ENCODE peak calls at places on chromosomes 3 and 15, in five cellular contexts. One of them, this sample, is unnamed.

GRCh38 chr3:63047068-63047467 is 171.9 kb upstream of the CADPS start:
- DNase-seq in stimulated activated CD4-positive, alpha-beta T cell treated with anti-CD3 and anti-CD28 coated beads, Interleukin-12 subunit alpha, Interleukin-12 subunit beta, amount 100 ng/mL, for 48 hours: no peak
- DNase-seq in PC-3: no peak
- DNase-seq in glutamatergic neuron: no peak
- DNase-seq in fibroblast of lung: no peak
- DNase-seq in this sample: no peak

GRCh38 chr3:195886181-195887141 is 21.9 kb downstream of the TNK2 start:
- DNase-seq in stimulated activated CD4-positive, alpha-beta T cell treated with anti-CD3 and anti-CD28 coated beads, Interleukin-12 subunit alpha, Interleukin-12 subunit beta, amount 100 ng/mL, for 48 hours: no peak
- DNase-seq in PC-3: peak
- DNase-seq in glutamatergic neuron: peak
- DNase-seq in fibroblast of lung: no peak
- DNase-seq in this sample: no peak

GRCh38 chr3:71162221-71162620 is 421.3 kb downstream of the FOXP1 start:
- DNase-seq in stimulated activated CD4-positive, alpha-beta T cell treated with anti-CD3 and anti-CD28 coated beads, Interleukin-12 subunit alpha, Interleukin-12 subunit beta, amount 100 ng/mL, for 48 hours: no peak
- DNase-seq in PC-3: no peak
- DNase-seq in glutamatergic neuron: no peak
- DNase-seq in fibroblast of lung: no peak
- DNase-seq in this sample: no peak

GRCh38 chr3:141603473-141604035 is 116.7 kb downstream of the RASA2 start:
- DNase-seq in stimulated activated CD4-positive, alpha-beta T cell treated with anti-CD3 and anti-CD28 coated beads, Interleukin-12 subunit alpha, Interleukin-12 subunit beta, amount 100 ng/mL, for 48 hours: no peak
- DNase-seq in PC-3: no peak
- DNase-seq in glutamatergic neuron: no peak
- DNase-seq in fibroblast of lung: no peak
- DNase-seq in this sample: no peak

GRCh38 chr3:142818651-142819050 is 70.2 kb downstream of the PCOLCE2 start:
- DNase-seq in stimulated activated CD4-positive, alpha-beta T cell treated with anti-CD3 and anti-CD28 coated beads, Interleukin-12 subunit alpha, Interleukin-12 subunit beta, amount 100 ng/mL, for 48 hours: no peak
- DNase-seq in PC-3: no peak
- DNase-seq in glutamatergic neuron: no peak
- DNase-seq in fibroblast of lung: no peak
- DNase-seq in this sample: no peak

GRCh38 chr3:113166719-113167492 is 44.5 kb upstream of the BOC start:
- DNase-seq in stimulated activated CD4-positive, alpha-beta T cell treated with anti-CD3 and anti-CD28 coated beads, Interleukin-12 subunit alpha, Interleukin-12 subunit beta, amount 100 ng/mL, for 48 hours: no peak
- DNase-seq in PC-3: peak
- DNase-seq in glutamatergic neuron: no peak
- DNase-seq in fibroblast of lung: peak
- DNase-seq in this sample: no peak

GRCh38 chr15:65512807-65513416 is 4.6 kb downstream of the DPP8 start:
- DNase-seq in stimulated activated CD4-positive, alpha-beta T cell treated with anti-CD3 and anti-CD28 coated beads, Interleukin-12 subunit alpha, Interleukin-12 subunit beta, amount 100 ng/mL, for 48 hours: no peak
- DNase-seq in PC-3: no peak
- DNase-seq in glutamatergic neuron: no peak
- DNase-seq in fibroblast of lung: peak
- DNase-seq in this sample: no peak

GRCh38 chr3:52288674-52289073 is 1.0 kb downstream of the GLYCTK start:
- DNase-seq in stimulated activated CD4-positive, alpha-beta T cell treated with anti-CD3 and anti-CD28 coated beads, Interleukin-12 subunit alpha, Interleukin-12 subunit beta, amount 100 ng/mL, for 48 hours: no peak
- DNase-seq in PC-3: no peak
- DNase-seq in glutamatergic neuron: no peak
- DNase-seq in fibroblast of lung: no peak
- DNase-seq in this sample: no peak

GRCh38 chr15:98955980-98956723 is 51.4 kb downstream of the PGPEP1L start:
- DNase-seq in stimulated activated CD4-positive, alpha-beta T cell treated with anti-CD3 and anti-CD28 coated beads, Interleukin-12 subunit alpha, Interleukin-12 subunit beta, amount 100 ng/mL, for 48 hours: no peak
- DNase-seq in PC-3: no peak
- DNase-seq in glutamatergic neuron: no peak
- DNase-seq in fibroblast of lung: no peak
- DNase-seq in this sample: no peak

GRCh38 chr15:28103402-28103801 is 4.3 kb upstream of the OCA2 start:
- DNase-seq in stimulated activated CD4-positive, alpha-beta T cell treated with anti-CD3 and anti-CD28 coated beads, Interleukin-12 subunit alpha, Interleukin-12 subunit beta, amount 100 ng/mL, for 48 hours: no peak
- DNase-seq in PC-3: no peak
- DNase-seq in glutamatergic neuron: no peak
- DNase-seq in fibroblast of lung: no peak
- DNase-seq in this sample: no peak

GRCh38 chr3:187689984-187690383 is 12.4 kb downstream of the RTP2 start:
- DNase-seq in stimulated activated CD4-positive, alpha-beta T cell treated with anti-CD3 and anti-CD28 coated beads, Interleukin-12 subunit alpha, Interleukin-12 subunit beta, amount 100 ng/mL, for 48 hours: no peak
- DNase-seq in PC-3: no peak
- DNase-seq in glutamatergic neuron: no peak
- DNase-seq in fibroblast of lung: peak
- DNase-seq in this sample: no peak

GRCh38 chr15:100330221-100330620 is 11.6 kb downstream of the ADAMTS17 start:
- DNase-seq in stimulated activated CD4-positive, alpha-beta T cell treated with anti-CD3 and anti-CD28 coated beads, Interleukin-12 subunit alpha, Interleukin-12 subunit beta, amount 100 ng/mL, for 48 hours: no peak
- DNase-seq in PC-3: no peak
- DNase-seq in glutamatergic neuron: no peak
- DNase-seq in fibroblast of lung: no peak
- DNase-seq in this sample: no peak

GRCh38 chr3:156024904-156025303 is 95.5 kb upstream of the KCNAB1 start:
- DNase-seq in stimulated activated CD4-positive, alpha-beta T cell treated with anti-CD3 and anti-CD28 coated beads, Interleukin-12 subunit alpha, Interleukin-12 subunit beta, amount 100 ng/mL, for 48 hours: no peak
- DNase-seq in PC-3: peak
- DNase-seq in glutamatergic neuron: no peak
- DNase-seq in fibroblast of lung: peak
- DNase-seq in this sample: no peak

GRCh38 chr3:126488205-126488604 is 12.5 kb upstream of the ZXDC start:
- DNase-seq in stimulated activated CD4-positive, alpha-beta T cell treated with anti-CD3 and anti-CD28 coated beads, Interleukin-12 subunit alpha, Interleukin-12 subunit beta, amount 100 ng/mL, for 48 hours: no peak
- DNase-seq in PC-3: no peak
- DNase-seq in glutamatergic neuron: no peak
- DNase-seq in fibroblast of lung: no peak
- DNase-seq in this sample: no peak

This sample was measured in activated T-helper 9 cell treated with anti-CD3 and anti-CD28 coated beads, Interleukin-2, amount 50 U/mL, for 16 hours.